ENCODE peak calls at places on chromosomes 5 and 9, in seven cellular contexts. One of them, this sample, is unnamed.

GRCh38 chr9:91781116-91781515 is 168.9 kb downstream of the ROR2 start:
- DNase-seq in small intestine: no peak
- DNase-seq in cardiac muscle cell: no peak
- DNase-seq in hepatocyte: no peak
- DNase-seq in DND-41: no peak
- DNase-seq in tibial nerve: no peak
- DNase-seq in caudate nucleus: no peak
- DNase-seq in this sample: no peak

GRCh38 chr5:95842955-95843544 is 20.5 kb upstream of the GLRX start:
- DNase-seq in small intestine: no peak
- DNase-seq in cardiac muscle cell: peak
- DNase-seq in hepatocyte: peak
- DNase-seq in DND-41: peak
- DNase-seq in tibial nerve: no peak
- DNase-seq in caudate nucleus: no peak
- DNase-seq in this sample: peak

GRCh38 chr9:33524431-33524947 is 438 bp downstream of the ANKRD18B start:
- DNase-seq in small intestine: no peak
- DNase-seq in cardiac muscle cell: no peak
- DNase-seq in hepatocyte: peak
- DNase-seq in DND-41: no peak
- DNase-seq in tibial nerve: no peak
- DNase-seq in caudate nucleus: no peak
- DNase-seq in this sample: no peak

GRCh38 chr5:6568383-6568782 is 64.5 kb downstream of the NSUN2 start:
- DNase-seq in small intestine: no peak
- DNase-seq in cardiac muscle cell: no peak
- DNase-seq in hepatocyte: no peak
- DNase-seq in DND-41: no peak
- DNase-seq in tibial nerve: no peak
- DNase-seq in caudate nucleus: no peak
- DNase-seq in this sample: no peak

GRCh38 chr5:131491749-131492148 is 143.3 kb downstream of the RAPGEF6 start:
- DNase-seq in small intestine: no peak
- DNase-seq in cardiac muscle cell: no peak
- DNase-seq in hepatocyte: no peak
- DNase-seq in DND-41: no peak
- DNase-seq in tibial nerve: no peak
- DNase-seq in caudate nucleus: no peak
- DNase-seq in this sample: no peak

GRCh38 chr9:134163374-134164196 is 779 bp downstream of the RNU6ATAC start:
- DNase-seq in small intestine: peak
- DNase-seq in cardiac muscle cell: peak
- DNase-seq in hepatocyte: peak
- DNase-seq in DND-41: no peak
- DNase-seq in tibial nerve: peak
- DNase-seq in caudate nucleus: no peak
- DNase-seq in this sample: peak

GRCh38 chr9:96418920-96419690 is 935 bp upstream of the ZNF367 start:
- DNase-seq in small intestine: peak
- DNase-seq in cardiac muscle cell: peak
- DNase-seq in hepatocyte: peak
- DNase-seq in DND-41: peak
- DNase-seq in tibial nerve: peak
- DNase-seq in caudate nucleus: no peak
- DNase-seq in this sample: peak

GRCh38 chr9:135550344-135550918 is 4.5 kb downstream of the OBP2A start:
- DNase-seq in small intestine: no peak
- DNase-seq in cardiac muscle cell: no peak
- DNase-seq in hepatocyte: no peak
- DNase-seq in DND-41: no peak
- DNase-seq in tibial nerve: no peak
- DNase-seq in caudate nucleus: no peak
- DNase-seq in this sample: no peak

GRCh38 chr5:3931976-3932375 is 336.3 kb downstream of the IRX1 start:
- DNase-seq in small intestine: no peak
- DNase-seq in cardiac muscle cell: no peak
- DNase-seq in hepatocyte: no peak
- DNase-seq in DND-41: no peak
- DNase-seq in tibial nerve: no peak
- DNase-seq in caudate nucleus: no peak
- DNase-seq in this sample: no peak

GRCh38 chr5:77920350-77921046 is 144.4 kb upstream of the TBCA start:
- DNase-seq in small intestine: no peak
- DNase-seq in cardiac muscle cell: no peak
- DNase-seq in hepatocyte: no peak
- DNase-seq in DND-41: no peak
- DNase-seq in tibial nerve: no peak
- DNase-seq in caudate nucleus: no peak
- DNase-seq in this sample: no peak

GRCh38 chr9:76013797-76014196 is 123.3 kb downstream of the PCSK5 start:
- DNase-seq in small intestine: no peak
- DNase-seq in cardiac muscle cell: no peak
- DNase-seq in hepatocyte: no peak
- DNase-seq in DND-41: no peak
- DNase-seq in tibial nerve: no peak
- DNase-seq in caudate nucleus: no peak
- DNase-seq in this sample: no peak

GRCh38 chr9:96164268-96164683 is 137.7 kb downstream of the HSD17B3 start:
- DNase-seq in small intestine: no peak
- DNase-seq in cardiac muscle cell: no peak
- DNase-seq in hepatocyte: no peak
- DNase-seq in DND-41: no peak
- DNase-seq in tibial nerve: no peak
- DNase-seq in caudate nucleus: no peak
- DNase-seq in this sample: no peak

GRCh38 chr9:96183751-96184150 is 118.2 kb downstream of the HSD17B3 start:
- DNase-seq in small intestine: no peak
- DNase-seq in cardiac muscle cell: no peak
- DNase-seq in hepatocyte: no peak
- DNase-seq in DND-41: no peak
- DNase-seq in tibial nerve: no peak
- DNase-seq in caudate nucleus: no peak
- DNase-seq in this sample: no peak

GRCh38 chr9:117249799-117250198 is 165.1 kb downstream of the ASTN2 start:
- DNase-seq in small intestine: no peak
- DNase-seq in cardiac muscle cell: no peak
- DNase-seq in hepatocyte: no peak
- DNase-seq in DND-41: no peak
- DNase-seq in tibial nerve: no peak
- DNase-seq in caudate nucleus: no peak
- DNase-seq in this sample: no peak

GRCh38 chr9:133148351-133149129 is 15.2 kb downstream of the GBGT1 start:
- DNase-seq in small intestine: peak
- DNase-seq in cardiac muscle cell: peak
- DNase-seq in hepatocyte: peak
- DNase-seq in DND-41: peak
- DNase-seq in tibial nerve: no peak
- DNase-seq in caudate nucleus: no peak
- DNase-seq in this sample: peak

GRCh38 chr9:133787749-133788015 is 49.5 kb upstream of the SARDH start:
- DNase-seq in small intestine: peak
- DNase-seq in cardiac muscle cell: peak
- DNase-seq in hepatocyte: peak
- DNase-seq in DND-41: no peak
- DNase-seq in tibial nerve: no peak
- DNase-seq in caudate nucleus: no peak
- DNase-seq in this sample: no peak

GRCh38 chr5:179530069-179530998 is 20.0 kb upstream of the RUFY1 start:
- DNase-seq in small intestine: peak
- DNase-seq in cardiac muscle cell: peak
- DNase-seq in hepatocyte: peak
- DNase-seq in DND-41: peak
- DNase-seq in tibial nerve: no peak
- DNase-seq in caudate nucleus: no peak
- DNase-seq in this sample: peak

DNA sequence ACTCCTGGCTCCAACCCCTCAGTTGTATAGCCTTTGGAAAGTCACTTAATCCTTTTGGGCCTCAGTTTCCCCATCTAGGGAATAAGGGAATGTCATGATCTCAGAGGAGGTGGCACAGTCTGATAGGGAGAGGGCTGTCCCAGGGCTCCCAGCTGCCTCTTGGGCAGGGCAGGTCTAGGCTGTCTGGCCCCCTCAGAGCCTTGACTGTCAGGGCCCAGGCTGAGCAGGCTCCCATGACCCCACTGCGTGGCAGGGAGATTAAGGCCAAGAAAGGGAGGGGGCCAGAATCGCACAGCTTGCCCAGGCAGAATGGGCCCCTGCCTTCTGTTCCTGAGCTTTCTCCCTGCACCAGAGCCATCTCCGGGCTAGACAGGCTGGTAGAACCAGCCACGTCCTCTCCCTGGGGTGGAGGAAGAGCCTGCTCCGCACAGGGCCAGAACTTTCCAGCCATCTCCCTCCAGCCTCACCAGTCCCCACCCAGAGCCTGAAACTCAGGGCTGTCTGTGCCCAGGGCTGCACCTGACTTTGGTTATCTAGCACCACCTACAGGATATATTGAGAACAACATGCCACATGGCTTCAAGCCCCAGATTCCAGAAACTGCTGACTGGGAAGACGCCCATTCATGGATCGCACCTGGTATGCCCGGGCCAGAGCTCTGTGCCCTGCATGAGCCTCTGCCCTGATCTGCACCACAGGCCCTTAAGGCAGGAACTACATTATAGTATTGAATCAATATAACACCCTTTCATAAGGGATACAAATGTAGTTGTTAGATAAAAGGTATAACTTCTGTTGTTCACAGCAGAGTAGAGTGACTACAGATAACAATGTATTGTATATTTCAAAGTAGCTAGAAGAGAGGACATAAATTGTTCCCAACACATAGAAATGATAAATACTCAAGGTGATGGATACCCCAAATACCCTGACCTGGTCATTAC is 32.0 kb downstream of the NAIF1 start:
- DNase-seq in small intestine: peak
- DNase-seq in cardiac muscle cell: peak
- DNase-seq in hepatocyte: peak
- DNase-seq in DND-41: peak
- DNase-seq in tibial nerve: peak
- DNase-seq in caudate nucleus: peak
- DNase-seq in this sample: peak
- H3K27ac ChIP-seq in small intestine: no peak
- H3K27ac ChIP-seq in cardiac muscle cell: no peak
- H3K27ac ChIP-seq in hepatocyte: no peak
- H3K27ac ChIP-seq in DND-41: no peak
- H3K27ac ChIP-seq in tibial nerve: peak
- H3K27ac ChIP-seq in caudate nucleus: no peak
- H3K27ac ChIP-seq in this sample: no peak

GRCh38 chr9:87271696-87272477 is 225.8 kb upstream of the DAPK1 start:
- DNase-seq in small intestine: no peak
- DNase-seq in cardiac muscle cell: no peak
- DNase-seq in hepatocyte: no peak
- DNase-seq in DND-41: no peak
- DNase-seq in tibial nerve: no peak
- DNase-seq in caudate nucleus: no peak
- DNase-seq in this sample: no peak

GRCh38 chr9:87270241-87271234 is 227.1 kb upstream of the DAPK1 start:
- DNase-seq in small intestine: peak
- DNase-seq in cardiac muscle cell: peak
- DNase-seq in hepatocyte: no peak
- DNase-seq in DND-41: no peak
- DNase-seq in tibial nerve: no peak
- DNase-seq in caudate nucleus: no peak
- DNase-seq in this sample: no peak

GRCh38 chr9:87269296-87269695 is 228.4 kb upstream of the DAPK1 start:
- DNase-seq in small intestine: no peak
- DNase-seq in cardiac muscle cell: no peak
- DNase-seq in hepatocyte: no peak
- DNase-seq in DND-41: no peak
- DNase-seq in tibial nerve: no peak
- DNase-seq in caudate nucleus: no peak
- DNase-seq in this sample: no peak

GRCh38 chr9:87267701-87268100 is 230.0 kb upstream of the DAPK1 start:
- DNase-seq in small intestine: no peak
- DNase-seq in cardiac muscle cell: peak
- DNase-seq in hepatocyte: no peak
- DNase-seq in DND-41: no peak
- DNase-seq in tibial nerve: no peak
- DNase-seq in caudate nucleus: no peak
- DNase-seq in this sample: peak

DNA sequence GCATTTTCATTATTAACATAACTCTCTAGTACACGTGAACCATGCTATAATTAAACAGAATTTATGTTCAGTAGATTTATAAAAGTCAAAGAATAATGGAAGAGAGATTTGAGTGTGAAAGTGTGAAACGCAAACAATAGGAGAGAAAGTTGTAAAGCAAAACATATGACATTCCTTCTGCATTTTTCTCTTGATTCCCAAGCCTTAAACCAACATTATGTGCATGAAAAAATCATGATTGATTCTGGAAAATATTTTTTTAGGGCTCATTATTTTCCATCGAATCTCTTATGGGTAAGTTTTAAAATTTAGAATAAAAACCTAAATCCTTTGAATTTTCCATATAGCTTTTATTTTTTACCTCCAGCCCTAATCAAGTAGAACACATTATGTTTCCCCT is 227.9 kb upstream of the DAPK1 start:
- DNase-seq in small intestine: no peak
- DNase-seq in cardiac muscle cell: no peak
- DNase-seq in hepatocyte: no peak
- DNase-seq in DND-41: no peak
- DNase-seq in tibial nerve: no peak
- DNase-seq in caudate nucleus: no peak
- DNase-seq in this sample: no peak
- H3K27ac ChIP-seq in small intestine: no peak
- H3K27ac ChIP-seq in cardiac muscle cell: no peak
- H3K27ac ChIP-seq in hepatocyte: no peak
- H3K27ac ChIP-seq in DND-41: no peak
- H3K27ac ChIP-seq in tibial nerve: peak
- H3K27ac ChIP-seq in caudate nucleus: no peak
- H3K27ac ChIP-seq in this sample: no peak

DNA sequence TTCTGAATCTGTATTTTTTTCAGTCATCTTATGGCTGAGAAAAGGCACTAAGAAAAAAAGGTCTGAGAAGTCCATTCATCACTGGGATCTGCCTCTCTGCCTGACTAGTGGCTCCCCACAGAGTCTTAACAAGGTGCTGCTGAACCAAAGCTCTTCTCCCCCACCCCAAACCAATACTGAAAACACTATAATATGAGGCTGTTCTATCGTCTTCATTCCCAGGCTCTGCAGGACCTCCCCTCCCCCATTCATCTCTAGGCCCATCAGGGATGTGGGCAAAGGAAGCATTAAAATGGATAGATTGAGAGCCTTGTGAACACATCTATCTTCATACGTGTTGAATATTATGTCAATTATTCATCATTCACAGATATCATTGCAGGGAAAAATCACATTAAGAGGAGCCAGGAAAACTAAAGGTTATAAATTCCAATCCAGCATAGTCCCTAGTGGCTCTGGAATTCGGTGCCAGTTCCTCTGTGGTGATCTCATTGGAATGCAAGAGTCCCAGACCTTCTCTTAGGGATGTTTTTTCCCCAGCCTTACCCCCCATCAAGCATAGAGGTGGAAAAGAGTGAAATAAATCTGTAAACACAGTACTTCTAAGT is 44.3 kb upstream of the GPR151 start:
- DNase-seq in small intestine: no peak
- DNase-seq in cardiac muscle cell: peak
- DNase-seq in hepatocyte: no peak
- DNase-seq in DND-41: no peak
- DNase-seq in tibial nerve: no peak
- DNase-seq in caudate nucleus: no peak
- DNase-seq in this sample: no peak
- H3K27ac ChIP-seq in small intestine: no peak
- H3K27ac ChIP-seq in cardiac muscle cell: no peak
- H3K27ac ChIP-seq in hepatocyte: no peak
- H3K27ac ChIP-seq in DND-41: no peak
- H3K27ac ChIP-seq in tibial nerve: no peak
- H3K27ac ChIP-seq in caudate nucleus: no peak
- H3K27ac ChIP-seq in this sample: peak

GRCh38 chr9:35163413-35163812 is 1.6 kb downstream of the UNC13B start:
- DNase-seq in small intestine: peak
- DNase-seq in cardiac muscle cell: no peak
- DNase-seq in hepatocyte: no peak
- DNase-seq in DND-41: no peak
- DNase-seq in tibial nerve: no peak
- DNase-seq in caudate nucleus: no peak
- DNase-seq in this sample: no peak
- H3K27ac ChIP-seq in small intestine: no peak
- H3K27ac ChIP-seq in cardiac muscle cell: no peak
- H3K27ac ChIP-seq in hepatocyte: peak
- H3K27ac ChIP-seq in DND-41: no peak
- H3K27ac ChIP-seq in tibial nerve: peak
- H3K27ac ChIP-seq in caudate nucleus: no peak
- H3K27ac ChIP-seq in this sample: no peak